ENCODE peak calls at places on chromosome X, in ten cellular contexts. One of them, this sample, is unnamed. For H3K9me3, the result is how much of the 10 kb centered on the place peaks cover.

GRCh38 chrX:11105080-11105479 is 6.1 kb upstream of the HCCS start:
- DNase-seq in CD8-positive, alpha-beta T cell: no peak
- DNase-seq in WERI-Rb-1: no peak
- DNase-seq in GM23248: peak
- DNase-seq in tibial nerve: no peak
- DNase-seq in neural progenitor cell: no peak
- DNase-seq in tibial artery: no peak
- DNase-seq in stomach: no peak
- DNase-seq in adrenal gland: no peak
- DNase-seq in A549: peak
- DNase-seq in this sample: no peak

GRCh38 chrX:57596109-57596870 is 4.5 kb downstream of the ZXDB start:
- DNase-seq in CD8-positive, alpha-beta T cell: no peak
- DNase-seq in WERI-Rb-1: no peak
- DNase-seq in GM23248: peak
- DNase-seq in tibial nerve: no peak
- DNase-seq in neural progenitor cell: no peak
- DNase-seq in tibial artery: no peak
- DNase-seq in stomach: no peak
- DNase-seq in adrenal gland: no peak
- DNase-seq in A549: no peak
- DNase-seq in this sample: no peak

GRCh38 chrX:9770319-9770718 is 4.7 kb upstream of the GPR143 start:
- DNase-seq in CD8-positive, alpha-beta T cell: no peak
- DNase-seq in WERI-Rb-1: no peak
- DNase-seq in GM23248: no peak
- DNase-seq in tibial nerve: no peak
- DNase-seq in neural progenitor cell: no peak
- DNase-seq in tibial artery: no peak
- DNase-seq in stomach: no peak
- DNase-seq in adrenal gland: no peak
- DNase-seq in A549: no peak
- DNase-seq in this sample: no peak

GRCh38 chrX:130295519-130296314 is 27.0 kb upstream of the ZNF280C start:
- DNase-seq in CD8-positive, alpha-beta T cell: no peak
- DNase-seq in WERI-Rb-1: no peak
- DNase-seq in GM23248: peak
- DNase-seq in tibial nerve: no peak
- DNase-seq in neural progenitor cell: no peak
- DNase-seq in tibial artery: no peak
- DNase-seq in stomach: no peak
- DNase-seq in adrenal gland: no peak
- DNase-seq in A549: no peak
- DNase-seq in this sample: no peak

GRCh38 chrX:131677655-131678628 is 134.1 kb downstream of the OR13H1 start:
- DNase-seq in CD8-positive, alpha-beta T cell: no peak
- DNase-seq in WERI-Rb-1: peak
- DNase-seq in GM23248: peak
- DNase-seq in tibial nerve: no peak
- DNase-seq in neural progenitor cell: peak
- DNase-seq in tibial artery: no peak
- DNase-seq in stomach: peak
- DNase-seq in adrenal gland: peak
- DNase-seq in A549: peak
- DNase-seq in this sample: no peak

GRCh38 chrX:150185766-150186165 is 177.4 kb upstream of the MAMLD1 start:
- DNase-seq in CD8-positive, alpha-beta T cell: no peak
- DNase-seq in WERI-Rb-1: no peak
- DNase-seq in GM23248: no peak
- DNase-seq in tibial nerve: no peak
- DNase-seq in neural progenitor cell: no peak
- DNase-seq in tibial artery: no peak
- DNase-seq in stomach: no peak
- DNase-seq in adrenal gland: no peak
- DNase-seq in A549: no peak
- DNase-seq in this sample: no peak

GRCh38 chrX:39729834-39730670 is 367.7 kb downstream of the BCOR start:
- DNase-seq in CD8-positive, alpha-beta T cell: no peak
- DNase-seq in WERI-Rb-1: no peak
- DNase-seq in GM23248: peak
- DNase-seq in tibial nerve: no peak
- DNase-seq in neural progenitor cell: peak
- DNase-seq in tibial artery: peak
- DNase-seq in stomach: no peak
- DNase-seq in adrenal gland: no peak
- DNase-seq in A549: no peak
- DNase-seq in this sample: no peak

GRCh38 chrX:136954930-136955329 is 74.4 kb upstream of the RBMX start:
- DNase-seq in CD8-positive, alpha-beta T cell: no peak
- DNase-seq in WERI-Rb-1: no peak
- DNase-seq in GM23248: peak
- DNase-seq in tibial nerve: no peak
- DNase-seq in neural progenitor cell: peak
- DNase-seq in tibial artery: no peak
- DNase-seq in stomach: no peak
- DNase-seq in adrenal gland: no peak
- DNase-seq in A549: no peak
- DNase-seq in this sample: no peak

GRCh38 chrX:133151320-133151719 is 54.4 kb upstream of the USP26 start:
- DNase-seq in CD8-positive, alpha-beta T cell: no peak
- DNase-seq in WERI-Rb-1: no peak
- DNase-seq in GM23248: peak
- DNase-seq in tibial nerve: no peak
- DNase-seq in neural progenitor cell: no peak
- DNase-seq in tibial artery: no peak
- DNase-seq in stomach: no peak
- DNase-seq in adrenal gland: no peak
- DNase-seq in A549: no peak
- DNase-seq in this sample: no peak

DNA sequence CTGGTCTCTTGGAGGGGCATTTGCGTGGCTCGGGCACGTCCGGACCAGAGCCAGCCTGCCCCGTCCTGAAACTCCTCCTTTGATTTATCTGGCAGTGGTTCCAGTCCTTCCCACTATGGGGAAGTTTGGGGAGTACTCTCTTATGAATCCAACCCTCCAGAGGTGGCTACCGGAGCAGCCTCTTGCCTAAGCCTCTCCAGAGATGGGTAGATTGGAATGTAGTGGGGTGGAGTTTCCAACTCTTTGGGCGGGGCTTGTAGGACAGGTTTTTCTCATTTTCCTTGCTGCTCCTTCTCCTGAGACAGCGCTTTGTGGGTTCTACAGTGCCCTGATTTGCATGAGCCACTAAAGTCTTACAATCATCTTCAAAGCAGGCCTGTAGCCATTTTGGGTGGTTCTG is 60.1 kb upstream of the XAGE1B start:
- DNase-seq in CD8-positive, alpha-beta T cell: no peak
- DNase-seq in WERI-Rb-1: no peak
- DNase-seq in GM23248: no peak
- DNase-seq in tibial nerve: no peak
- DNase-seq in neural progenitor cell: no peak
- DNase-seq in tibial artery: no peak
- DNase-seq in stomach: no peak
- DNase-seq in adrenal gland: no peak
- DNase-seq in A549: no peak
- DNase-seq in this sample: no peak
- H3K9me3 ChIP-seq in CD8-positive, alpha-beta T cell: under half
- H3K9me3 ChIP-seq in WERI-Rb-1: under half
- H3K9me3 ChIP-seq in GM23248: under half
- H3K9me3 ChIP-seq in tibial nerve: under half
- H3K9me3 ChIP-seq in neural progenitor cell: under half
- H3K9me3 ChIP-seq in tibial artery: under half
- H3K9me3 ChIP-seq in stomach: under half
- H3K9me3 ChIP-seq in adrenal gland: under half
- H3K9me3 ChIP-seq in A549: under half
- H3K9me3 ChIP-seq in this sample: under half

GRCh38 chrX:52821079-52821760 is 10.1 kb downstream of the XAGE5 start:
- DNase-seq in CD8-positive, alpha-beta T cell: no peak
- DNase-seq in WERI-Rb-1: no peak
- DNase-seq in GM23248: no peak
- DNase-seq in tibial nerve: no peak
- DNase-seq in neural progenitor cell: no peak
- DNase-seq in tibial artery: no peak
- DNase-seq in stomach: no peak
- DNase-seq in adrenal gland: no peak
- DNase-seq in A549: no peak
- DNase-seq in this sample: no peak
- H3K9me3 ChIP-seq in CD8-positive, alpha-beta T cell: under half
- H3K9me3 ChIP-seq in WERI-Rb-1: under half
- H3K9me3 ChIP-seq in GM23248: under half
- H3K9me3 ChIP-seq in tibial nerve: under half
- H3K9me3 ChIP-seq in neural progenitor cell: under half
- H3K9me3 ChIP-seq in tibial artery: under half
- H3K9me3 ChIP-seq in stomach: under half
- H3K9me3 ChIP-seq in adrenal gland: under half
- H3K9me3 ChIP-seq in A549: under half
- H3K9me3 ChIP-seq in this sample: under half

DNA sequence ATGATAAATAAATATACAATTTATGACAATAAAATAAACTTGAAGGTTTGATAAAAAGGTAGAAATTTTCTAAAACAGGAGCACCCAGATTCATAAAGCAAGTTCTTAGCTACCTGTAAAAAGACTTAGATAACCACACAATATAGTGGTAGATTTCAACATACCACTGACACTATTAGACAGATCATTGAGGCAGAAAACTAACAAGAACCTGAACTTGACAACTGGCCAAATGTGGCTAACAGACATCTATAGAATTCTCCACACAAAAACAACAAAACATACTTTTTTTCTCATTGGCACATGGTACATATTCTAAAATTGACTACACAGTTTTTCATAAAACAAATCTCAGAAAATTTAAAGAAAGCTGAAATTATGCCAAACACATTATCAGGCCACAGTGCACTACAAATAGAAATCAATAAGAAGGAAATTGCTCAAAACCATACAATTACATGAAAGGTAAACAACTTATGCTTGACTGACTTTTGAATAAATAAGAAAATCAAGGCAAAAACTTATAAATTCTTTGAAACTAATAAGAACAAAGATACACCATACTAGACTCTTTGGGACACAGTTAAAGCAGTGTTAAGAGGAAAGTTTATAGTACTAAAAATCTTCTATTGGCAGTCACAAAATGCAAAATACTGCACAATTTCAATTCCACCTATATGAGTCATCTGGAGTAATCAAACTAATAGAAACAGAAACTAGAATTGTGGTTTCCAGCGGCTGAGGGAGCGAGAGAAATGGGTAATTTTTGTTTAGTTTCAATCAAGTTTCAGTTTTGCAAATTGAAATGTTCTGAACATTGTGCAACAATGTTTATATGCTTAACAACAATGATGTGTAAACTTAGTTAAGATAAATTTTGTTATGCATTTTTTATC is 925.6 kb downstream of the SH3BGRL start:
- DNase-seq in CD8-positive, alpha-beta T cell: no peak
- DNase-seq in WERI-Rb-1: no peak
- DNase-seq in GM23248: no peak
- DNase-seq in tibial nerve: no peak
- DNase-seq in neural progenitor cell: no peak
- DNase-seq in tibial artery: no peak
- DNase-seq in stomach: no peak
- DNase-seq in adrenal gland: no peak
- DNase-seq in A549: no peak
- DNase-seq in this sample: no peak
- H3K9me3 ChIP-seq in CD8-positive, alpha-beta T cell: under half
- H3K9me3 ChIP-seq in WERI-Rb-1: under half
- H3K9me3 ChIP-seq in GM23248: under half
- H3K9me3 ChIP-seq in tibial nerve: under half
- H3K9me3 ChIP-seq in neural progenitor cell: under half
- H3K9me3 ChIP-seq in tibial artery: under half
- H3K9me3 ChIP-seq in stomach: under half
- H3K9me3 ChIP-seq in adrenal gland: under half
- H3K9me3 ChIP-seq in A549: under half
- H3K9me3 ChIP-seq in this sample: under half

GRCh38 chrX:119693996-119694451 is 1.1 kb upstream of the SEPTIN6 start:
- DNase-seq in CD8-positive, alpha-beta T cell: no peak
- DNase-seq in WERI-Rb-1: no peak
- DNase-seq in GM23248: no peak
- DNase-seq in tibial nerve: no peak
- DNase-seq in neural progenitor cell: peak
- DNase-seq in tibial artery: no peak
- DNase-seq in stomach: no peak
- DNase-seq in adrenal gland: peak
- DNase-seq in A549: no peak
- DNase-seq in this sample: no peak

GRCh38 chrX:119693032-119693995 is at the start of gene SEPTIN6:
- DNase-seq in CD8-positive, alpha-beta T cell: peak
- DNase-seq in WERI-Rb-1: peak
- DNase-seq in GM23248: peak
- DNase-seq in tibial nerve: peak
- DNase-seq in neural progenitor cell: peak
- DNase-seq in tibial artery: peak
- DNase-seq in stomach: peak
- DNase-seq in adrenal gland: peak
- DNase-seq in A549: peak
- DNase-seq in this sample: peak

GRCh38 chrX:119692241-119693031 is 532 bp downstream of the SEPTIN6 start:
- DNase-seq in CD8-positive, alpha-beta T cell: peak
- DNase-seq in WERI-Rb-1: peak
- DNase-seq in GM23248: peak
- DNase-seq in tibial nerve: no peak
- DNase-seq in neural progenitor cell: peak
- DNase-seq in tibial artery: peak
- DNase-seq in stomach: peak
- DNase-seq in adrenal gland: peak
- DNase-seq in A549: peak
- DNase-seq in this sample: peak

GRCh38 chrX:119688856-119689455 is 4.0 kb downstream of the SEPTIN6 start:
- DNase-seq in CD8-positive, alpha-beta T cell: no peak
- DNase-seq in WERI-Rb-1: no peak
- DNase-seq in GM23248: no peak
- DNase-seq in tibial nerve: no peak
- DNase-seq in neural progenitor cell: no peak
- DNase-seq in tibial artery: no peak
- DNase-seq in stomach: no peak
- DNase-seq in adrenal gland: no peak
- DNase-seq in A549: no peak
- DNase-seq in this sample: peak

DNA sequence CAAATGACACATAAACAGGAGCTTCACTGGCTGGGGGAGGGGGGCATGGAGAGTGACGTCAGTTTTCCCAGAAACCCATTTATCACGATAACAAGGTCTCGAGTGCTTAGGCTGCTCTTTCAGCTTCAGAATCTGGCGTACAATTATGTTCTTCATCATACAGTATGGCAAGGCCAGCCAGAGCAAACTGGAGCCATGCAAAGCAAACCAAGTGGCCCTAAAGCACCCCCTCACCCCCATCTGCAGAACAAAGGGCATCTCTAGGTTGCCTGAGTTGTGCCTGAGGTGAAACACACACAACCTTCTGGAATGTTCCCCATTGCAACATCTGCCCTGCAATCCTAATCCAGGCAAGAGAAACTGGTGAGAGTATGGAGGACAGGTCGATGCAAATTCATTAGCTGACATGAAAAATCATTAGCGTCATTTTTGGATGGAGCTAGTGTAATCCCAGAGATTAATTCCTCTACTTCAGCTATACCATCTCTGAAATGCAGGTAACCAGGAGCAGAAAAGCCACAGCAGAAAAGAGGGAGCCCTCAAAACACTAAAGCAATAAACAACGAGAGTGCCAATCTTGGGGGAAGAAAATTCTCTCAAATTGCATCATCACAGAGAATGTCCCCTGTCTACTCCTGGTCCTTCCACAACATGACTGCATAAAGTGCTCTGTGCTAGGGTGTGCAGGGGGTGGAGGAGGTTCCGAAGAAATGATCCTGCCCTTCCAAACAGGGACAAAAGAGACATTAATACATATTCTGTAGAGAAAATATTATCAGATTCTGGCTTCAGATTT is 1.8 kb downstream of the SEPTIN6 start:
- DNase-seq in CD8-positive, alpha-beta T cell: no peak
- DNase-seq in WERI-Rb-1: no peak
- DNase-seq in GM23248: peak
- DNase-seq in tibial nerve: no peak
- DNase-seq in neural progenitor cell: no peak
- DNase-seq in tibial artery: no peak
- DNase-seq in stomach: no peak
- DNase-seq in adrenal gland: peak
- DNase-seq in A549: no peak
- DNase-seq in this sample: peak
- H3K9me3 ChIP-seq in CD8-positive, alpha-beta T cell: under half
- H3K9me3 ChIP-seq in WERI-Rb-1: under half
- H3K9me3 ChIP-seq in GM23248: under half
- H3K9me3 ChIP-seq in tibial nerve: under half
- H3K9me3 ChIP-seq in neural progenitor cell: under half
- H3K9me3 ChIP-seq in tibial artery: under half
- H3K9me3 ChIP-seq in stomach: under half
- H3K9me3 ChIP-seq in adrenal gland: under half
- H3K9me3 ChIP-seq in A549: under half
- H3K9me3 ChIP-seq in this sample: under half

This sample was measured in T-helper 17 cell.